ENCODE peak calls at places on chromosomes 2 and 18, in five cellular contexts. Q is heart left ventricle, R is uterus, A is ovary, B is IMR-90. D is an unnamed sample. For H3K36me3, the result is how much of the 10 kb centered on the place peaks cover.

GRCh38 chr18:3248670-3249359 is 1.2 kb downstream of the MYL12A start:
- DNase-seq in A (no peak), R (no peak), B (peak), Q (no peak), D (peak)

GRCh38 chr2:68762665-68763064 is 28.1 kb downstream of the ARHGAP25 start:
- DNase-seq in Q (no peak), B (peak), R (peak), A (no peak), D (no peak)

GRCh38 chr18:21484851-21485636 is 115.5 kb downstream of the ESCO1 start:
- DNase-seq in Q (no peak), B (peak), A (no peak), R (no peak), D (no peak)

GRCh38 chr2:179240481-179241451 is 23.9 kb downstream of the SESTD1 start:
- DNase-seq in B (no peak), R (no peak), Q (no peak), A (no peak), D (no peak)

GRCh38 chr2:18117592-18117991 is 239.1 kb downstream of the KCNS3 start:
- DNase-seq in A (no peak), B (peak), Q (no peak), R (no peak), D (no peak)

GRCh38 chr2:232493701-232494426 is 6.2 kb upstream of the ECEL1 start:
- DNase-seq in R (no peak), Q (peak), B (no peak), A (peak), D (no peak)

GRCh38 chr18:65994294-65994693 is 243.5 kb downstream of the CDH7 start:
- DNase-seq in B (no peak), Q (no peak), R (no peak), A (no peak), D (no peak)

GRCh38 chr2:106187426-106187825 is 6.7 kb downstream of the UXS1 start:
- DNase-seq in B (no peak), Q (no peak), A (no peak), R (no peak), D (no peak)

GRCh38 chr2:146523218-146523617 is 1321.6 kb upstream of the ACVR2A start:
- DNase-seq in Q (no peak), A (no peak), R (no peak), B (peak), D (no peak)

GRCh38 chr2:136538489-136538888 is 226.9 kb upstream of the THSD7B start:
- DNase-seq in A (no peak), R (no peak), Q (no peak), B (no peak), D (no peak)

GRCh38 chr2:211306929-211307328 is 750.5 kb downstream of the CPS1 start:
- DNase-seq in Q (no peak), B (no peak), R (no peak), A (no peak), D (no peak)

GRCh38 chr2:223114170-223114569 is 62.2 kb downstream of the KCNE4 start:
- DNase-seq in R (no peak), Q (no peak), A (no peak), B (no peak), D (no peak)

GRCh38 chr2:127482031-127482430 is 44.3 kb downstream of the IWS1 start:
- DNase-seq in B (no peak), Q (no peak), A (no peak), R (no peak), D (no peak)

GRCh38 chr18:24071779-24072178 is 57.2 kb downstream of the TTC39C start:
- DNase-seq in B (no peak), Q (no peak), R (no peak), A (no peak), D (no peak)

DNA sequence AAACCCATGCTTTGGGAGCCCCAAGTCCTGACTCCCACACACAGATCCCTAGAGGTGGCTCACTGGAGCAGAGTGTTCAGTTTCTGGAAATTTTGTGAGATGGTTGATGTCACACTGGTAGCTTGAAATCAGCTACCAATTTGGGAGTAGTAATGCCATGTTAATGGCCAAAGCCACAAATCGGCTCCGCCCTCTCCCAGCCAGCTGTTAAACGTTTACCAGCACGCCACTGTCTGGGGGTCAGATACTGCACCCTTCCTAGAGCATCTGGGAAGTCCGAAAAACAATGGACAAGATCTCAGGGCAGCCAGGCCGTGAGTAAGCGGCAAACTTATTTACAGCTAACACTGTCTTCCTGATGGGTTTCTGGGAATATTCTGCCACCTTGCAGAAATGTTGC is 60.3 kb upstream of the FZD7 start:
- DNase-seq in A (no peak), R (no peak), B (no peak), Q (no peak), D (no peak)
- H3K27ac ChIP-seq in A (no peak), R (no peak), B (no peak), Q (no peak), D (peak)

DNA sequence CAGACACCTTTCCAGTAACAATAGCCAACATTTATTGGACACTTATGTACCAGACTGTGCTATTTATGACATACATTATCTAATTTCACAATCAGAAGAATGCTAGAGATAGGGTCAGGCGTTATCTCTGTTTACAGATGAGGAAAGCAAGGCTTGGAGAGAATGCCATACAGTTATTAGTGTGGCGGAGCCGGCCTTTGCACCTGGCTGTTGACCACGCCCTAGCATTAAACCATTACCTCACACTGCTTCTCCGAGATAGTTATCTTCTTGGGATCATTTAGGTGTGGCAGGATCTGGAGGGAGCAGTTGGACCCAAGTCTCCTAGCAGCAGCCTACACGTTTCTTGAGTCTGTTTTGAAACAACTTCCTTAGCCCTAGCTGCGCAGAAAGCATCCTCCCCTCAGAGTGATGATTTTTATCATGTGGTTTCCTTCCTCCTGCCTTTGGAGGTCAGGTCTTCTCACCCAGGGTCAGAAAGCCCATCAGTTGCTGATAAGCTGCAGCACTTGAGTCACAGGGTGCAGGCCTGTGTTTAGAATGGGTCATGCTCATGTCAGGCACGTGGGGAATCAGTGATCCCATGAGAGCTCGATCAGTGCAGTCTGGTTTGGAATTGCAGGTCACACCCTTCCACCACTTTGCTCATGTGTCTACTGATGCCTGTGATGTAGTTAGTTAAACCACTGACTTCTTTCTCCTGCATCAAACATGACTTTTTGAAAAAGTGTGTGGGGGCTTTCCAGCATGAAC is 118.2 kb downstream of the SPTBN1 start:
- DNase-seq in Q (no peak), A (no peak), R (no peak), B (peak), D (no peak)
- TF ChIP-seq POLR2A in Q (no peak), A (no peak), R (no peak), B (no peak), D (no peak)

DNA sequence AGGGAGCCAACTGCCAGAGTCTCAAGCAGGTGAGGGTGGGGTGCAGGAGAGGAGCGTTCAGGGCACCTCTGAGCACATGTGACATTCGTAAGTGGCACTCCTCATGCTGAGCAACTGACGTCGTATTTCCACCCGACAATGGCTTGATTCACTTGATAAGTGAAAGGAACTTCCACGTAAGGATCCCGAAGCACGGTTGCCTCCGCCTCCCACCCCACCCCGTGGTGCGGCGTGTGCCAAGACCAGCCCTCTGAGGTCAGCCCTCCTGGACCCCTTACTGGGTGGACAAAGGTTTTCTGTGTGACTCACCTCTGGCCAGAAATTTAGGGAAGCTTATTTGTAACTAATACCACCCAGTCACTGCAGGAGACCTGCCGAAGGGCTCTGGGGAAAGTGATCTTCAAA is 59.9 kb downstream of the AGAP1 start:
- DNase-seq in A (no peak), B (no peak), R (no peak), Q (no peak), D (no peak)
- H3K36me3 ChIP-seq in A (under half), B (under half), R (under half), Q (under half), D (under half)

GRCh38 chr2:233679176-233679575 is 2.5 kb upstream of the UGT1A7 start:
- DNase-seq in R (no peak), B (no peak), Q (no peak), A (no peak), D (no peak)
- H3K27ac ChIP-seq in R (no peak), B (no peak), Q (no peak), A (no peak), D (no peak)

GRCh38 chr18:34364699-34365098 is 140.0 kb upstream of the NOL4 start:
- DNase-seq in R (no peak), B (no peak), Q (no peak), A (no peak), D (no peak)
- TF ChIP-seq POLR2A in R (no peak), B (no peak), Q (no peak), A (no peak), D (no peak)

DNA sequence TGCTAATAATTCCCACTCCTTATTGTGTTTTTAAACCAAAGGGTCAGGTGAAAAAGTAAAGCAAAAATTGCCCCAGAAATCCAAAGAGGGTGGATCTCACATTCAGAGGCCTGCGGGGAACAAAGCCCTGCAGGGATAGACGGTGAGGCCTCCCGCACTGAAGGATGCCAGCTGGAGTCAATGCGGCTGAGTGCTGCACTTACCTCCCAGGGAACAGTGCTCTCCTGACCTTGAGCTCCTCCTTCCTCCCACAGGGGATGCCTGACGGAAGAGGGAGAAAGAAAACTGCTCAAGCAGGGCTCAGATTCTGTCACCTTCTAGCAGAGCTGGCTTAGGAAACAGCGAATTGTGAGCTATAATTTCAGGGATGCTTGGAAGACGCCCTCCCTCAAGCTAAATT is 83.2 kb downstream of the PDCL3 start:
- DNase-seq in A (no peak), B (no peak), R (no peak), Q (no peak), D (no peak)
- H3K36me3 ChIP-seq in A (under half), B (under half), R (under half), Q (under half), D (under half)

DNA sequence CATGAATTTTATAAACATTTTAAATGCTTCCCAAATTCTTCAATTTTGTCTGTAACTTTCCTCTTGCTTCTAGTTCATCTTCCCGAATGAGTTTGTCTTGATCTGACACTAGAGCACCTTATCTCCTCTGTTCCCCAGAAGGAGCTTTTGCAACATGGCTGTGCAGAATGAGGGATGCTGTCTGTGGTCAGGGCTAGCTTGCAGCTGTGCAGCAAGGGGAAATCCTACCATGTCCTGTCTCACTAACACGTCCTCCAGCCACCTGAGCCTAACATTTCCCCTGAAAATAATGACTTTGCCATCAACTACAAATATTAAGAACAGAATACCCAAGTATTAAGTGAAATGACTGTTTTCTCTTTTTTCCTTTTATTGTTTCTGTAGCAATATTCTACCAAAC is 423.5 kb downstream of the CMPK2 start:
- DNase-seq in B (peak), Q (no peak), A (no peak), R (no peak), D (no peak)
- H3K27ac ChIP-seq in B (no peak), Q (no peak), A (no peak), R (no peak), D (no peak)

D was measured in breast epithelium.